ENCODE peak calls at places on chromosomes 4 and X, in four cellular contexts. N, O, J and I are unnamed samples.

GRCh38 chr4:677431-678293 is 3.3 kb downstream of the MYL5 start:
- DNase-seq in N (no peak), O (peak), J (no peak), I (no peak)

GRCh38 chrX:47243351-47243750 is 10.5 kb downstream of the USP11 start:
- DNase-seq in N (no peak), O (no peak), J (no peak), I (no peak)

GRCh38 chr4:162891788-162892707 is 274.6 kb downstream of the NAF1 start:
- DNase-seq in N (no peak), O (no peak), J (no peak), I (peak)

GRCh38 chr4:70754470-70754869 is 32.7 kb downstream of the RUFY3 start:
- DNase-seq in N (no peak), O (no peak), J (no peak), I (no peak)

GRCh38 chrX:40646489-40647306 is 663 bp downstream of the CXorf38 start:
- DNase-seq in N (peak), O (no peak), J (peak), I (no peak)

GRCh38 chr4:40548256-40548655 is 81.4 kb downstream of the RBM47 start:
- DNase-seq in N (no peak), O (no peak), J (no peak), I (no peak)

GRCh38 chrX:48883729-48884128 is 13.8 kb downstream of the TIMM17B start:
- DNase-seq in N (no peak), O (no peak), J (no peak), I (no peak)

GRCh38 chr4:139655116-139655515 is 10.5 kb upstream of the MGST2 start:
- DNase-seq in N (no peak), O (peak), J (peak), I (no peak)

GRCh38 chr4:14317351-14317750 is 684.9 kb upstream of the CPEB2 start:
- DNase-seq in N (no peak), O (no peak), J (no peak), I (no peak)

GRCh38 chr4:84875636-84876371 is 90.7 kb downstream of the WDFY3 start:
- DNase-seq in N (no peak), O (no peak), J (peak), I (no peak)

GRCh38 chr4:37767546-37767945 is 58.9 kb upstream of the PGM2 start:
- DNase-seq in N (no peak), O (peak), J (no peak), I (no peak)
- TF ChIP-seq TARDBP in N (no peak), O (no peak), J (no peak), I (no peak)

GRCh38 chr4:98919996-98920395 is 8.9 kb downstream of the EIF4E start:
- DNase-seq in N (no peak), O (no peak), J (no peak), I (no peak)
- TF ChIP-seq TARDBP in N (no peak), O (no peak), J (no peak), I (no peak)

DNA sequence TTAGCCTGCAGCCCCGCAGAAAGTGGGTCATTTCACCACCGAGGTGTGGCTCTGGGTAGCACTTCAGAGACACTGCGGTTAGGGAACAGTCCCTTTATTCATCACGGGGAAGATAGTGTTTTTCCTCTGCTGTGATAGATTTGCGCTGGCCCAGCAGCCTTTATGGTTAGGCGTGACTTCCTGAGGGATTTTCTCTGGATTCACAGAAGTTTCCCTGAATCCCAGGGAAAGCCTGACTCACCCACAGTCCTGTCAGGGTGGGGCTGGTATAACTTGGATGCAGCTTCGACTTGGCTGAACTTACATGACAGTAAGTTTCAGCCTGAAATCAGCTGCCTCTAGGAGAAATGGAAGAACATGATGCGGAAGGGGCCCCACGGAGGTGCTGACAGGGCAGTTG is 196.3 kb upstream of the HHIP start:
- DNase-seq in N (no peak), O (no peak), J (no peak), I (no peak)
- TF ChIP-seq TARDBP in N (no peak), O (no peak), J (no peak), I (no peak)

DNA sequence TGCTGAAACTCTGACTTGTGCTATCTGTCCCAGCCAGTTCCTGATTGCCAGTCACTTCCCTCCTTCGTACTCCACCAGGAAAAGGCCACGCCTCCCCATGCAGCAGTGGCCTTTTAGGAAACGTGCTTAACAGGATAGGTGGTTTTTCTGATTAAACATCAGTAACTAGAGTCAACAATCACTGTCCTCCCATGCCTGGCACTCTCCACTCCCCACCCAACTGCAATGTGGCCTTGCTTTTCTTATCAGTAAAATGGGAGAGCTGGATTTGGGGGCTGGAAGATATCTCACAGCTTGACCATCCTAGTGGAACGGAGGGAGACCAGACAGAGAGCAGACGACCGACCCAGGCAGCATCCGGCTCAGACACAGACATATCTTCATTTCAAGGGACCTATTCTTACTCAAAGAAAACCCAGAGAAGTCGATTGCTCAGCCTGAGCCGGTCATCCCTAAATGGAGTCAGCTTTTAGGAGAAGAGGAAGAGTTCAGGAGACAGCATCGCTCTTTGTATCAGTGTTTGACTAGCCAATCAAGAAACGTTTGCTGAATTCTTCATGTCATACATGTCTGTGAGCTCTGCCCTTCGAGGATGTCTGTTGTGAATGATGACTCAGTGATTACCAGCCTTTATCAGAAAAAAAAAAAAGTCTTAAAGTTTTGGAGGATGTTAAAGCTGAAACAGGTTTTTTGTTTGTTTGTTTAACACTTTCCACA is 12.7 kb upstream of the UBA6 start:
- DNase-seq in N (no peak), O (no peak), J (peak), I (no peak)
- TF ChIP-seq TARDBP in N (no peak), O (no peak), J (no peak), I (no peak)

GRCh38 chr4:184883024-184883423 is 57.3 kb upstream of the ACSL1 start:
- DNase-seq in N (no peak), O (no peak), J (no peak), I (no peak)

GRCh38 chr4:184887333-184887732 is 61.6 kb upstream of the ACSL1 start:
- DNase-seq in N (no peak), O (no peak), J (no peak), I (no peak)

GRCh38 chr4:184885602-184886001 is 59.8 kb upstream of the ACSL1 start:
- DNase-seq in N (no peak), O (no peak), J (no peak), I (no peak)

GRCh38 chr4:184882276-184882675 is 56.5 kb upstream of the ACSL1 start:
- DNase-seq in N (no peak), O (no peak), J (no peak), I (no peak)

GRCh38 chr4:184884863-184885262 is 59.1 kb upstream of the ACSL1 start:
- DNase-seq in N (no peak), O (peak), J (no peak), I (no peak)
- TF ChIP-seq TARDBP in N (no peak), O (peak), J (no peak), I (no peak)

DNA sequence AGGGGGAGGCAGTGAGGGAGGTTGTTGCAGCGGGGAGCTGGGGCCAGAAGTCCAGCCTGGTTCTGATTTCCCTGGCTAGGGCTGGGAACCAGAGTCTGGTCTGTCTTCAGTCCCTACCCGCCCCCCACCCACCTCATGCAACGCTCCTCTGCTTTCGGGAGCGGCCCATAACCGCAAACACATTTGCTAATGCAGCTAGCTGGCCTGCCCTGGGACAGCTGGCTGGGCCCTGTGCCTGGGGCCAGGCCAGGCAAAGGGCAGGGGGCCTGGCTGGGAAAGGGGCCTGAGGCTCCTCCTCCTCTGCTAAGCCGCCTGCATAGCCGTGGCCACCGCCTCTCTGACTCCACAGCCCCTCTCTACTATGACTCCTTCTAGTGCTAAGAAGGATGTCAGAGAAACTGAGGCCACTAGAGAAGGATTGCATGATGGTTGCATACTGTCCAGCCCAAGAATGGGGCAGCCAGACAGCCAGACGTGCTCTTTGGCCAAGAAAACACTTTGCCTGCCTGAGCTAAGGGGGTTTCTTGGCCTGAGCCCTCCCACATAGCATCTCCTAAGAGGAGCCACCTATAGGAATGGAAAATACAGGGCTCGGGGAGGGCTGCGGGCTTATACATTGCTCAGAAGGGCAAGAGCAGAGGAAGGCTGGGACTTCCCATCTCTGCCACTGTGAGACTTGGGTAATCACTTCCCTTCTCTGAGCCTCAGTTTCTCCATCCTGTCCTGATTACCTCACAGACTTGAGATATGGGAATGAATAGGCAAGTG is 76.9 kb downstream of the PJA1 start:
- DNase-seq in N (no peak), O (no peak), J (no peak), I (no peak)
- TF ChIP-seq TARDBP in N (no peak), O (no peak), J (no peak), I (no peak)

GRCh38 chrX:27731962-27732361 is 75.8 kb upstream of the MAGEB10 start:
- DNase-seq in N (no peak), O (no peak), J (no peak), I (no peak)

DNA sequence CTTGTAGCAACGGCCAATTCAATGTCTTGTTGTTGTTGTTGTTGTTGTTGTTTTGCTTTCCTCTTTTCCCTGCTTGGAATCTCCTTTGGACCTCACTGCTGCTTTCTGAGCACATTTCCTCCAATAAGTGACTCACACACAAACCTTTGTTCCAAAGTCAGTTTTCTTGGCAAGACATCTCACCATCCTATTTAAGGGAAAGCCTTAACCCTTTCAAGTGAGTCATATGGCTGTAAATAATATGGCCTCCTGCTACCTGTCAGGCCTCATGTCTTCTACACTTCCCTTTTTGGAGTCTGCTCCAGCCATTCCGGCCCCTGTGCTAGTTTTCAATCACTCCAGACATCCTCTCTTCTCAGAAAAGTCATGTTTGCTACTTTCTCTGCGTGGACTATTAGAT is 79.5 kb upstream of the MAGEB10 start:
- DNase-seq in N (no peak), O (no peak), J (no peak), I (no peak)
- TF ChIP-seq TARDBP in N (no peak), O (no peak), J (no peak), I (no peak)

DNA sequence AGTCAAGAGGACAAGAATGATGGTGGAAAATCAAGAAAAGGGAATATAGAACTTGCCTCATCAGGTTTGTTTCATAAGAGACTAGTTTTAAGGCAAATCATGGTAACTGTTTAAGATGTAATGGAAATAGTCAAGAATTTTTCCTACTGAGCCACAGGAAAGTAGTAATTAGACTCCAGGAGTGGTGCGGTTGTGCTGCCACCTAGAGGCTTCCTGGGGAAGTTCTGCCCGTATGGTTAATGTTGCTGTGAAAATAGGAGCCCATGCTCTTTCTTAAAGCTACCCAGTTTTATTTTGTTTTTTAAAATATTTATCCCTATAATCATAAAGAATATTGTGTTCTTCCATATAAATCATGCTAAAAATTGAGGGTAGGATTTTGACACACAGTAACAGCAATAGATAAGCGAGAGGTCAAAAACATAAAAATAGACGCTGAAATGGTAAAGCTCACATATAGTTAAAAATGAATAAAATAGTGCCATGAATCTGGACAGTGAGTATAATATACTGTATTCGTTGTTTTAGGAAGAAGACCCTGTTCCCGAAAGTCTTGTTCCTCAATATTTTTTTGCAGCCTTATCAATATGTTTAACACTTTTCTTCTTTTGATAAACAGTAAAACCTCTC is 87.0 kb downstream of the PHOX2B start:
- DNase-seq in N (peak), O (peak), J (peak), I (no peak)
- TF ChIP-seq TARDBP in N (no peak), O (no peak), J (no peak), I (no peak)

GRCh38 chr4:109032676-109033075 is 269.8 kb downstream of the COL25A1 start:
- DNase-seq in N (no peak), O (no peak), J (no peak), I (no peak)
- TF ChIP-seq TARDBP in N (no peak), O (no peak), J (no peak), I (no peak)

GRCh38 chrX:110858565-110858964 is 62.9 kb upstream of the CHRDL1 start:
- DNase-seq in N (no peak), O (no peak), J (no peak), I (no peak)

GRCh38 chrX:110851780-110852179 is 56.2 kb upstream of the CHRDL1 start:
- DNase-seq in N (no peak), O (no peak), J (peak), I (no peak)

GRCh38 chrX:110852180-110852579 is 56.6 kb upstream of the CHRDL1 start:
- DNase-seq in N (peak), O (no peak), J (peak), I (no peak)

GRCh38 chrX:110853610-110854009 is 58.0 kb upstream of the CHRDL1 start:
- DNase-seq in N (peak), O (no peak), J (no peak), I (no peak)
- TF ChIP-seq TARDBP in N (no peak), O (no peak), J (no peak), I (no peak)